ENCODE peak calls at places on chromosomes 11 and 22, in eight cellular contexts. H is COR-L47; C is stimulated activated CD8-positive, alpha-beta memory T cell treated with anti-CD3 and anti-CD28 coated beads, Interleukin-12 subunit alpha, Interleukin-12 subunit beta, amount 100 ng/mL, for 1 hour; Q is 8988T; J is activated T-helper 9 cell treated with anti-CD3 and anti-CD28 coated beads, Interleukin-2, amount 50 U/mL, for 16 hours; M is midbrain; S is stimulated activated CD4-positive, alpha-beta T cell treated with anti-CD3 and anti-CD28 coated beads, Interleukin-4, amount 100 ng/mL, for 24 hours; I is stimulated activated naive CD4-positive, alpha-beta T cell. E is an unnamed sample.

GRCh38 chr22:39215430-39216142 is 29.2 kb downstream of the PDGFB start:
- DNase-seq in H (no peak), C (no peak), Q (no peak), J (no peak), M (no peak), S (peak), I (no peak), E (no peak)

GRCh38 chr11:105466582-105467228 is 143.2 kb upstream of the GRIA4 start:
- DNase-seq in H (no peak), C (no peak), Q (no peak), J (no peak), M (no peak), S (no peak), I (no peak), E (no peak)

GRCh38 chr11:27205779-27206549 is 157.1 kb downstream of the CCDC34 start:
- DNase-seq in H (no peak), C (no peak), Q (no peak), J (no peak), M (no peak), S (no peak), I (no peak), E (no peak)

GRCh38 chr22:20578707-20579106 is 71.3 kb downstream of the MED15 start:
- DNase-seq in H (no peak), C (no peak), Q (no peak), J (no peak), M (no peak), S (no peak), I (no peak), E (no peak)

GRCh38 chr22:25364736-25365241 is 145.3 kb downstream of the CRYBB2 start:
- DNase-seq in H (no peak), C (no peak), Q (no peak), J (no peak), M (no peak), S (no peak), I (no peak), E (no peak)

GRCh38 chr11:77084581-77085191 is 17.9 kb downstream of the CAPN5 start:
- DNase-seq in H (no peak), C (no peak), Q (peak), J (no peak), M (no peak), S (no peak), I (no peak), E (no peak)

GRCh38 chr11:450809-451451 is 851 bp downstream of the PTDSS2 start:
- DNase-seq in H (peak), C (peak), Q (no peak), J (peak), M (peak), S (peak), I (peak), E (peak)

GRCh38 chr11:27183672-27184457 is 143.2 kb downstream of the BBOX1 start:
- DNase-seq in H (peak), C (peak), Q (no peak), J (no peak), M (peak), S (peak), I (no peak), E (peak)

GRCh38 chr22:44217346-44217745 is 36.6 kb downstream of the PARVG start:
- DNase-seq in H (no peak), C (no peak), Q (no peak), J (no peak), M (no peak), S (no peak), I (no peak), E (no peak)

GRCh38 chr11:26696330-26696729 is 25.5 kb downstream of the SLC5A12 start:
- DNase-seq in H (no peak), C (no peak), Q (no peak), J (no peak), M (no peak), S (no peak), I (no peak), E (no peak)

GRCh38 chr11:73542175-73542574 is 55.7 kb downstream of the FAM168A start:
- DNase-seq in H (no peak), C (no peak), Q (no peak), J (no peak), M (no peak), S (no peak), I (no peak), E (no peak)

GRCh38 chr11:132177106-132177505 is 806.7 kb downstream of the NTM start:
- DNase-seq in H (no peak), C (no peak), Q (no peak), J (no peak), M (no peak), S (no peak), I (no peak), E (no peak)

GRCh38 chr11:86978756-86979608 is 23.8 kb upstream of the FZD4 start:
- DNase-seq in H (peak), C (no peak), Q (no peak), J (no peak), M (no peak), S (no peak), I (no peak), E (no peak)

GRCh38 chr22:24076091-24076867 is 65.2 kb downstream of the CABIN1 start:
- DNase-seq in H (no peak), C (no peak), Q (no peak), J (no peak), M (no peak), S (no peak), I (no peak), E (no peak)

GRCh38 chr11:94766656-94767291 is 1.4 kb upstream of the AMOTL1 start:
- DNase-seq in H (no peak), C (no peak), Q (no peak), J (no peak), M (no peak), S (no peak), I (no peak), E (no peak)

GRCh38 chr22:37144180-37144554 is 5.5 kb downstream of the IL2RB start:
- DNase-seq in H (no peak), C (no peak), Q (no peak), J (no peak), M (no peak), S (no peak), I (no peak), E (no peak)

GRCh38 chr11:33257160-33257896 is at the start of gene HIPK3:
- DNase-seq in H (peak), C (peak), Q (peak), J (peak), M (peak), S (peak), I (peak), E (peak)

GRCh38 chr11:116052603-116053537 is 548.7 kb upstream of the CADM1 start:
- DNase-seq in H (peak), C (no peak), Q (no peak), J (no peak), M (no peak), S (no peak), I (no peak), E (no peak)

GRCh38 chr11:104852811-104853210 is 45.4 kb downstream of the CASP12 start:
- DNase-seq in H (no peak), C (no peak), Q (no peak), J (no peak), M (no peak), S (no peak), I (no peak), E (no peak)

GRCh38 chr11:67345949-67346819 is 7.2 kb downstream of the POLD4 start:
- DNase-seq in H (peak), C (no peak), Q (no peak), J (no peak), M (no peak), S (no peak), I (no peak), E (peak)

GRCh38 chr11:105000797-105001196 is 22.2 kb downstream of the CASP5 start:
- DNase-seq in H (no peak), C (peak), Q (no peak), J (peak), M (no peak), S (peak), I (peak), E (peak)

GRCh38 chr11:57637626-57638004 is 12.1 kb downstream of the YPEL4 start:
- DNase-seq in H (no peak), C (no peak), Q (no peak), J (no peak), M (no peak), S (no peak), I (no peak), E (no peak)

GRCh38 chr11:94757037-94757681 is 11.0 kb upstream of the AMOTL1 start:
- DNase-seq in H (no peak), C (no peak), Q (no peak), J (no peak), M (no peak), S (no peak), I (no peak), E (no peak)

GRCh38 chr11:116072776-116073175 is 568.6 kb upstream of the CADM1 start:
- DNase-seq in H (no peak), C (no peak), Q (no peak), J (no peak), M (no peak), S (no peak), I (no peak), E (no peak)

GRCh38 chr22:27090595-27090994 is 433.2 kb downstream of the MIAT start:
- DNase-seq in H (no peak), C (no peak), Q (no peak), J (no peak), M (no peak), S (no peak), I (no peak), E (peak)

GRCh38 chr11:10909141-10909883 is 51.5 kb upstream of the ZBED5 start:
- DNase-seq in H (no peak), C (no peak), Q (no peak), J (no peak), M (no peak), S (no peak), I (no peak), E (no peak)

GRCh38 chr22:40414306-40414705 is 43.9 kb downstream of the SGSM3 start:
- DNase-seq in H (no peak), C (no peak), Q (no peak), J (no peak), M (no peak), S (no peak), I (no peak), E (no peak)

GRCh38 chr11:124748481-124749338 is 3.3 kb downstream of the VSIG2 start:
- DNase-seq in H (no peak), C (no peak), Q (no peak), J (no peak), M (no peak), S (no peak), I (no peak), E (no peak)

GRCh38 chr11:44007746-44008501 is 39.9 kb upstream of the ACCSL start:
- DNase-seq in H (no peak), C (no peak), Q (no peak), J (no peak), M (no peak), S (no peak), I (no peak), E (no peak)

GRCh38 chr22:46673677-46674236 is 53.6 kb downstream of the GRAMD4 start:
- DNase-seq in H (peak), C (peak), Q (no peak), J (peak), M (no peak), S (peak), I (peak), E (no peak)

GRCh38 chr22:23437779-23438178 is 142.3 kb downstream of the IGLL1 start:
- DNase-seq in H (no peak), C (no peak), Q (no peak), J (no peak), M (no peak), S (no peak), I (no peak), E (no peak)

GRCh38 chr11:46049325-46049860 is 71.9 kb downstream of the PHF21A start:
- DNase-seq in H (peak), C (no peak), Q (no peak), J (no peak), M (no peak), S (no peak), I (no peak), E (no peak)

GRCh38 chr11:76335827-76336226 is 45.1 kb downstream of the THAP12 start:
- DNase-seq in H (no peak), C (no peak), Q (no peak), J (no peak), M (no peak), S (no peak), I (no peak), E (no peak)

GRCh38 chr11:44766112-44766971 is 39.6 kb downstream of the TSPAN18 start:
- DNase-seq in H (no peak), C (no peak), Q (no peak), J (no peak), M (no peak), S (no peak), I (no peak), E (no peak)

GRCh38 chr11:104120493-104121200 is 43.3 kb downstream of the PDGFD start:
- DNase-seq in H (peak), C (no peak), Q (no peak), J (no peak), M (no peak), S (no peak), I (no peak), E (no peak)

GRCh38 chr11:74462009-74462408 is 5.3 kb downstream of the KCNE3 start:
- DNase-seq in H (no peak), C (no peak), Q (no peak), J (no peak), M (peak), S (no peak), I (no peak), E (peak)

GRCh38 chr11:64321533-64321932 is 3.6 kb downstream of the PRDX5 start:
- DNase-seq in H (no peak), C (no peak), Q (no peak), J (no peak), M (no peak), S (no peak), I (no peak), E (no peak)

GRCh38 chr11:116478205-116478604 is 294.6 kb downstream of the BUD13 start:
- DNase-seq in H (no peak), C (no peak), Q (no peak), J (no peak), M (no peak), S (no peak), I (no peak), E (no peak)

E was measured in Ammon's horn.